ENCODE peak calls at places on chromosomes 12 and 14, in four cellular contexts. W is LNCaP clone FGC, F is ovary, R is HepG2. Z is an unnamed sample.

GRCh38 chr12:8156416-8156815 is 399 bp upstream of the ZNF705A start:
- DNase-seq in W (no peak), F (no peak), R (no peak), Z (no peak)

GRCh38 chr12:14066021-14066420 is 84.6 kb upstream of the GRIN2B start:
- DNase-seq in W (no peak), F (no peak), R (no peak), Z (no peak)

GRCh38 chr14:79420725-79421124 is 790.6 kb downstream of the DIO2 start:
- DNase-seq in W (no peak), F (no peak), R (no peak), Z (no peak)

GRCh38 chr12:121966959-121967358 is 48.6 kb downstream of the CFAP251 start:
- DNase-seq in W (no peak), F (no peak), R (no peak), Z (no peak)

GRCh38 chr12:10384191-10384590 is 5.7 kb downstream of the KLRK1 start:
- DNase-seq in W (no peak), F (no peak), R (no peak), Z (no peak)

GRCh38 chr12:130764073-130764472 is 48.0 kb upstream of the RIMBP2 start:
- DNase-seq in W (peak; percentile 13), F (no peak), R (no peak), Z (peak; percentile 17)

GRCh38 chr12:42725839-42726238 is 136.3 kb upstream of the PRICKLE1 start:
- DNase-seq in W (no peak), F (no peak), R (no peak), Z (peak; percentile 73)

GRCh38 chr14:44461811-44462210 is 45.3 kb downstream of the FSCB start:
- DNase-seq in W (no peak), F (no peak), R (no peak), Z (no peak)

GRCh38 chr12:4107436-4107878 is 166.1 kb upstream of the CCND2 start:
- DNase-seq in W (no peak), F (no peak), R (peak; percentile 55), Z (peak; percentile 64)

GRCh38 chr12:48961331-48961730 is 4.0 kb upstream of the ARF3 start:
- DNase-seq in W (no peak), F (no peak), R (no peak), Z (no peak)

GRCh38 chr12:92012691-92013090 is 133.0 kb downstream of the BTG1 start:
- DNase-seq in W (no peak), F (no peak), R (no peak), Z (no peak)

GRCh38 chr14:35355981-35356839 is 48.3 kb downstream of the NFKBIA start:
- DNase-seq in W (no peak), F (no peak), R (peak; percentile 91), Z (peak; percentile 83)

GRCh38 chr12:105523164-105524057 is 192.9 kb downstream of the C12orf75 start:
- DNase-seq in W (no peak), F (peak; percentile 65), R (no peak), Z (peak; percentile 93)

GRCh38 chr12:133038310-133038709 is 1.0 kb downstream of the ZNF84 start:
- DNase-seq in W (no peak), F (no peak), R (no peak), Z (no peak)

GRCh38 chr14:105411017-105411941 is 8.3 kb upstream of the MTA1 start:
- DNase-seq in W (no peak), F (peak; percentile 54), R (no peak), Z (peak; percentile 29)

GRCh38 chr12:125081427-125081826 is 16.2 kb downstream of the AACS start:
- DNase-seq in W (no peak), F (no peak), R (no peak), Z (no peak)

GRCh38 chr12:39102474-39103209 is 197.3 kb upstream of the CPNE8 start:
- DNase-seq in W (no peak), F (no peak), R (no peak), Z (peak; percentile 58)

GRCh38 chr12:113647048-113647447 is 175.4 kb upstream of the LHX5 start:
- DNase-seq in W (no peak), F (no peak), R (peak; percentile 13), Z (no peak)

GRCh38 chr14:89794096-89794495 is 160.4 kb downstream of the EFCAB11 start:
- DNase-seq in W (no peak), F (no peak), R (no peak), Z (peak; percentile 45)

GRCh38 chr12:3033538-3033865 is 43.7 kb upstream of the TSPAN9 start:
- DNase-seq in W (no peak), F (no peak), R (no peak), Z (no peak)
- H3K4me3 ChIP-seq in W (no peak overlapping the region), F (no peak overlapping the region), R (no peak overlapping the region), Z (no peak overlapping the region)

GRCh38 chr14:73752297-73752992 is 38.3 kb upstream of the PNMA1 start:
- DNase-seq in W (peak; percentile 87), F (peak; percentile 66), R (no peak), Z (peak; percentile 73)
- TF ChIP-seq CTCF in W (no peak), F (no peak), R (peak; percentile 8), Z (peak; percentile 36)

DNA sequence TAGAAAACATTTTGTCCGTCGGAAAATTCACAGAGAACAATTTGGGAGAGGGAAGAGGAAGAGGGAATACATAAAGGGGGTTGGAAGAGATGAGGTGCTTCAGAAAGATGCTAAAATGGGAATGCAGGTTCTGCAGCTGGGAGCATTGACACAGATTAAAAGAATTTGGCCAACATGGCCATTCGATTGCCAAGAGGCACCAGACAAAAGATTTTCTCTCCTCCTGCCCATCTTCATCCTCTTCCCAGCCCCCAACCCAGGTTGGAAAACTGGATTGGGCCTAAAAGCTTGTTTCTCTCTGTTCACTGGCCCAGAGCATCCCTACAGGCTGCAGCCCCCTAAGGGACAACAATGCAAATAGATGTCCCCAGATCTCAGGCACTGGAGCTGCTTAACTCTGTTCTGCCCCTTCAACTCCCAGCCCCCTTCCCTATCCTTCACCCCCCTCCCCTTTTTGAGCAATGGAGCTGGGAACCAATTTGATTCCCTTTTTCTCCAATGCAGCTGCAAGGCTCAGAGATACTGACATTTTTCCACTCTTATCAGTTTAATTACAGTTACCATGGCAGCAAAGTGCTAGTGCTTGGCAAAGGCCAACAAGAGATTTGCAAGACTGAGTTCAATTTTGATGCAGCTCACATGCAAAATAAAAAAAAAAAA is 1.9 kb downstream of the LMO3 start:
- DNase-seq in W (no peak), F (no peak), R (no peak), Z (peak; percentile 36)
- H3K4me3 ChIP-seq in W (no peak overlapping the region), F (peak overlapping the region; percentile 40), R (no peak overlapping the region), Z (peak overlapping the region; percentile 79)

GRCh38 chr12:12999276-12999958 is 648 bp downstream of the HEBP1 start:
- DNase-seq in W (no peak), F (no peak), R (peak; percentile 36), Z (peak; percentile 32)
- TF ChIP-seq CTCF in W (no peak), F (no peak), R (no peak), Z (no peak)

GRCh38 chr12:116714175-116714574 is 23.7 kb downstream of the SPRING1 start:
- DNase-seq in W (no peak), F (no peak), R (no peak), Z (no peak)

GRCh38 chr12:116719661-116720060 is 18.2 kb downstream of the SPRING1 start:
- DNase-seq in W (no peak), F (no peak), R (no peak), Z (no peak)

GRCh38 chr12:116720129-116720528 is 17.7 kb downstream of the SPRING1 start:
- DNase-seq in W (no peak), F (no peak), R (no peak), Z (no peak)

GRCh38 chr12:116718578-116719454 is 19.1 kb downstream of the SPRING1 start:
- DNase-seq in W (no peak), F (no peak), R (no peak), Z (peak; percentile 53)

GRCh38 chr12:116717466-116718457 is 20.1 kb downstream of the SPRING1 start:
- DNase-seq in W (no peak), F (peak; percentile 28), R (no peak), Z (peak; percentile 82)
- H3K4me3 ChIP-seq in W (no peak overlapping the region), F (no peak overlapping the region), R (no peak overlapping the region), Z (peak overlapping the region; percentile 15)

DNA sequence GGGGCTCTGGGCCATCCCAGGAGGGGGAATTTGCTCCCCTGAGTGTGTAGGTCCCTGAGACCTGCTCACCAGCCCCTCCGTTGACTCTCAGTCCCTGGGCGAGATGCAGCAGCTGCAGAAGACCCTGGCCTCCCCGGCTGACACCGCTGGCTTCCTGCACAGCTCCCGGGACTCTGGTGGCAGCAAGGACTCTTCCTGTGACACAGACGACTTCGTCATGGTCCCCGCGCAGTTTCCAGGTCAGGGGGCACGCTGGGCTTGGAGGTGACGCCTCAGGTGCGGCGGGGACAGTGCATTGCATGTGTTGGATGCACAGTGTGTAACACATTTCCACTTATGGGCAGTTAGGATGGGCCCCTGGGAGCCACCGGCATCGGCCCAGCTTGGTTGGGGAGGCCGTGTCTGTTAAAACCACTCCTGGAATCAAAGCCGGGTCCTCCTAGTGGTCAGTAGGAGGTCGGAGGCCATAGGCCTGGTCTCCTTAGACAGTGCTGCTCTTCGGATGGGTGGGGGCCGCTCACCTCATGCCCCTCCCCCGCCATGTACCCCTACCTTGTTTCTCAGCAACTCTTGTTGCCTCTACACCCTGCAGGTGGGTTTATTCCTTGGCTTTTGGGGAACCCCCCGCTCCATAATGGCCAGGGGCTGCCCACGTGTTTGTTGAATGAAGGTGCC is 17.1 kb upstream of the PUS1 start:
- DNase-seq in W (no peak), F (no peak), R (no peak), Z (no peak)
- TF ChIP-seq CTCF in W (no peak), F (no peak), R (no peak), Z (no peak)

DNA sequence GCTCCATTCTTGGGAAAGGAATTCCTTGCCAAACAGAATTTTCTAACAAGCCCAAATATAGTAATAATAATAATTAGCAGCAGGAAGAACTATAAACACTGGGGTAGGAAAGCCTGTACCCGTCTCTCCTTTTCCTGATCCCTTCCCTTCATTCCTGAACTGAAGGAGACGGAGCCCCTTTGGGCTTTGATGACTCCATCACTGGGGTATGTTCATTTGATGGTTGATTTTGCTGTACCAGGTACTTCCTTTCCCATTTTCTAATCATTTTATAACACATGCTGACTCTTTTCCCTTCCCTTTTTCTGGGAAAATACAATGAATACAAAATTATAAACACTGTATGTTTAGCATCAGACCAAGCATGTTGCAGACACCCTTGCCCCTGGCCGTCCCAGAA is 3.6 kb upstream of the RCOR1 start:
- DNase-seq in W (no peak), F (no peak), R (no peak), Z (no peak)
- H3K4me3 ChIP-seq in W (no peak overlapping the region), F (no peak overlapping the region), R (no peak overlapping the region), Z (no peak overlapping the region)

Z was measured in fibroblast of pulmonary artery.